ENCODE peak calls at places on chromosomes 1 and 21, in seven cellular contexts. One of them, this sample, is unnamed.

GRCh38 chr21:45803613-45804340 is 160.3 kb downstream of the PCBP3 start:
- DNase-seq in Right ventricle myocardium inferior: no peak
- DNase-seq in CD8-positive, alpha-beta T cell: no peak
- DNase-seq in germinal center: no peak
- DNase-seq in AG09309: no peak
- DNase-seq in ovary: no peak
- DNase-seq in neural progenitor cell: no peak
- DNase-seq in this sample: no peak

GRCh38 chr1:30748098-30748698 is 9.4 kb downstream of the LAPTM5 start:
- DNase-seq in CD8-positive, alpha-beta T cell: no peak
- DNase-seq in AG09309: no peak
- DNase-seq in neural progenitor cell: no peak
- DNase-seq in Right ventricle myocardium inferior: no peak
- DNase-seq in germinal center: no peak
- DNase-seq in ovary: no peak
- DNase-seq in this sample: peak; percentile 48

GRCh38 chr1:222928212-222928611 is 113.4 kb downstream of the DISP1 start:
- DNase-seq in neural progenitor cell: peak; percentile 80
- DNase-seq in ovary: peak; percentile 44
- DNase-seq in CD8-positive, alpha-beta T cell: no peak
- DNase-seq in germinal center: no peak
- DNase-seq in AG09309: no peak
- DNase-seq in Right ventricle myocardium inferior: peak; percentile 77
- DNase-seq in this sample: no peak

GRCh38 chr1:76281306-76281705 is 206.8 kb downstream of the ST6GALNAC3 start:
- DNase-seq in ovary: no peak
- DNase-seq in neural progenitor cell: no peak
- DNase-seq in germinal center: no peak
- DNase-seq in AG09309: no peak
- DNase-seq in CD8-positive, alpha-beta T cell: no peak
- DNase-seq in Right ventricle myocardium inferior: no peak
- DNase-seq in this sample: peak; percentile 49

GRCh38 chr1:185483647-185484450 is 166.8 kb upstream of the IVNS1ABP start:
- DNase-seq in AG09309: peak; percentile 93
- DNase-seq in ovary: no peak
- DNase-seq in Right ventricle myocardium inferior: no peak
- DNase-seq in neural progenitor cell: peak; percentile 39
- DNase-seq in CD8-positive, alpha-beta T cell: no peak
- DNase-seq in germinal center: no peak
- DNase-seq in this sample: no peak

GRCh38 chr1:89989099-89989498 is 5.8 kb upstream of the ZNF326 start:
- DNase-seq in AG09309: no peak
- DNase-seq in neural progenitor cell: no peak
- DNase-seq in CD8-positive, alpha-beta T cell: no peak
- DNase-seq in Right ventricle myocardium inferior: no peak
- DNase-seq in ovary: no peak
- DNase-seq in germinal center: no peak
- DNase-seq in this sample: no peak

GRCh38 chr1:117815926-117816325 is 113.5 kb downstream of the GDAP2 start:
- DNase-seq in AG09309: no peak
- DNase-seq in CD8-positive, alpha-beta T cell: no peak
- DNase-seq in germinal center: no peak
- DNase-seq in Right ventricle myocardium inferior: no peak
- DNase-seq in ovary: no peak
- DNase-seq in neural progenitor cell: no peak
- DNase-seq in this sample: peak; percentile 63

GRCh38 chr1:11272544-11272841 is 505 bp upstream of the UBIAD1 start:
- DNase-seq in ovary: no peak
- DNase-seq in neural progenitor cell: no peak
- DNase-seq in Right ventricle myocardium inferior: no peak
- DNase-seq in germinal center: no peak
- DNase-seq in CD8-positive, alpha-beta T cell: no peak
- DNase-seq in AG09309: no peak
- DNase-seq in this sample: no peak

GRCh38 chr21:38944903-38945302 is 139.2 kb downstream of the ETS2 start:
- DNase-seq in germinal center: no peak
- DNase-seq in ovary: no peak
- DNase-seq in neural progenitor cell: peak; percentile 51
- DNase-seq in CD8-positive, alpha-beta T cell: no peak
- DNase-seq in Right ventricle myocardium inferior: no peak
- DNase-seq in AG09309: no peak
- DNase-seq in this sample: no peak

GRCh38 chr1:184590163-184590750 is 164.4 kb downstream of the EDEM3 start:
- DNase-seq in AG09309: no peak
- DNase-seq in ovary: no peak
- DNase-seq in Right ventricle myocardium inferior: no peak
- DNase-seq in CD8-positive, alpha-beta T cell: no peak
- DNase-seq in germinal center: no peak
- DNase-seq in neural progenitor cell: no peak
- DNase-seq in this sample: no peak

GRCh38 chr1:1250828-1251284 is 4.3 kb upstream of the C1QTNF12 start:
- DNase-seq in neural progenitor cell: no peak
- DNase-seq in CD8-positive, alpha-beta T cell: peak; percentile 88
- DNase-seq in germinal center: peak; percentile 63
- DNase-seq in AG09309: no peak
- DNase-seq in Right ventricle myocardium inferior: no peak
- DNase-seq in ovary: no peak
- DNase-seq in this sample: peak; percentile 65

GRCh38 chr21:40049959-40050290 is 182.7 kb downstream of the PCP4 start:
- DNase-seq in AG09309: no peak
- DNase-seq in ovary: no peak
- DNase-seq in germinal center: no peak
- DNase-seq in Right ventricle myocardium inferior: no peak
- DNase-seq in neural progenitor cell: peak; percentile 19
- DNase-seq in CD8-positive, alpha-beta T cell: no peak
- DNase-seq in this sample: no peak

GRCh38 chr1:204093421-204093717 is 20.5 kb downstream of the SOX13 start:
- DNase-seq in neural progenitor cell: no peak
- DNase-seq in ovary: no peak
- DNase-seq in germinal center: no peak
- DNase-seq in AG09309: no peak
- DNase-seq in CD8-positive, alpha-beta T cell: no peak
- DNase-seq in Right ventricle myocardium inferior: no peak
- DNase-seq in this sample: no peak

GRCh38 chr21:38505654-38506523 is 7.6 kb upstream of the ERG start:
- DNase-seq in neural progenitor cell: peak; percentile 81
- DNase-seq in AG09309: peak; percentile 37
- DNase-seq in CD8-positive, alpha-beta T cell: no peak
- DNase-seq in ovary: no peak
- DNase-seq in germinal center: no peak
- DNase-seq in Right ventricle myocardium inferior: no peak
- DNase-seq in this sample: peak; percentile 76

GRCh38 chr1:192604979-192605620 is 29.5 kb downstream of the RGS1 start:
- DNase-seq in neural progenitor cell: no peak
- DNase-seq in CD8-positive, alpha-beta T cell: no peak
- DNase-seq in AG09309: peak; percentile 67
- DNase-seq in Right ventricle myocardium inferior: no peak
- DNase-seq in ovary: no peak
- DNase-seq in germinal center: peak; percentile 21
- DNase-seq in this sample: peak; percentile 73

GRCh38 chr1:170545476-170545875 is 13.5 kb downstream of the GORAB start:
- DNase-seq in AG09309: peak; percentile 88
- DNase-seq in Right ventricle myocardium inferior: no peak
- DNase-seq in neural progenitor cell: no peak
- DNase-seq in CD8-positive, alpha-beta T cell: no peak
- DNase-seq in ovary: no peak
- DNase-seq in germinal center: no peak
- DNase-seq in this sample: no peak

GRCh38 chr1:157000686-157001085 is 44.9 kb downstream of the ARHGEF11 start:
- DNase-seq in Right ventricle myocardium inferior: no peak
- DNase-seq in CD8-positive, alpha-beta T cell: no peak
- DNase-seq in AG09309: no peak
- DNase-seq in ovary: no peak
- DNase-seq in neural progenitor cell: no peak
- DNase-seq in germinal center: no peak
- DNase-seq in this sample: no peak

GRCh38 chr1:21956720-21957552 is 19.8 kb upstream of the HSPG2 start:
- DNase-seq in Right ventricle myocardium inferior: peak; percentile 74
- DNase-seq in neural progenitor cell: no peak
- DNase-seq in germinal center: no peak
- DNase-seq in CD8-positive, alpha-beta T cell: peak; percentile 69
- DNase-seq in AG09309: no peak
- DNase-seq in ovary: no peak
- DNase-seq in this sample: no peak

GRCh38 chr1:85334962-85335361 is 58.5 kb upstream of the BCL10 start:
- DNase-seq in Right ventricle myocardium inferior: no peak
- DNase-seq in AG09309: no peak
- DNase-seq in neural progenitor cell: no peak
- DNase-seq in ovary: no peak
- DNase-seq in CD8-positive, alpha-beta T cell: no peak
- DNase-seq in germinal center: no peak
- DNase-seq in this sample: no peak

GRCh38 chr1:10796029-10796944 is at the start of gene CASZ1:
- DNase-seq in CD8-positive, alpha-beta T cell: no peak
- DNase-seq in AG09309: peak; percentile 50
- DNase-seq in neural progenitor cell: peak; percentile 95
- DNase-seq in germinal center: peak; percentile 32
- DNase-seq in Right ventricle myocardium inferior: no peak
- DNase-seq in ovary: peak; percentile 78
- DNase-seq in this sample: no peak

GRCh38 chr1:21647431-21648373 is 21.5 kb downstream of the RAP1GAP start:
- DNase-seq in germinal center: peak; percentile 60
- DNase-seq in neural progenitor cell: peak; percentile 93
- DNase-seq in ovary: no peak
- DNase-seq in AG09309: no peak
- DNase-seq in CD8-positive, alpha-beta T cell: no peak
- DNase-seq in Right ventricle myocardium inferior: no peak
- DNase-seq in this sample: peak; percentile 94

GRCh38 chr1:205396972-205397616 is 24.8 kb downstream of the LEMD1 start:
- DNase-seq in Right ventricle myocardium inferior: no peak
- DNase-seq in ovary: no peak
- DNase-seq in AG09309: no peak
- DNase-seq in CD8-positive, alpha-beta T cell: no peak
- DNase-seq in neural progenitor cell: peak; percentile 82
- DNase-seq in germinal center: peak; percentile 56
- DNase-seq in this sample: peak; percentile 77

This sample was measured in Karpas-422.